ENCODE peak calls at places on chromosomes 4 and X, in five cellular contexts. One of them, this sample, is unnamed.

GRCh38 chr4:37908488-37909343 is 17.8 kb downstream of the TBC1D1 start:
- DNase-seq in AG10803: no peak
- DNase-seq in nephron progenitor cell: no peak
- DNase-seq in fibroblast of mammary gland: peak
- DNase-seq in astrocyte of the spinal cord: peak
- DNase-seq in this sample: no peak

GRCh38 chrX:118432799-118433198 is 62.8 kb upstream of the DOCK11 start:
- DNase-seq in AG10803: no peak
- DNase-seq in nephron progenitor cell: no peak
- DNase-seq in fibroblast of mammary gland: no peak
- DNase-seq in astrocyte of the spinal cord: no peak
- DNase-seq in this sample: no peak

GRCh38 chr4:168765726-168766125 is 244.3 kb downstream of the CBR4 start:
- DNase-seq in AG10803: peak
- DNase-seq in nephron progenitor cell: no peak
- DNase-seq in fibroblast of mammary gland: peak
- DNase-seq in astrocyte of the spinal cord: peak
- DNase-seq in this sample: no peak

GRCh38 chrX:2542826-2543551 is 42.2 kb upstream of the DHRSX start:
- DNase-seq in AG10803: no peak
- DNase-seq in nephron progenitor cell: no peak
- DNase-seq in fibroblast of mammary gland: no peak
- DNase-seq in astrocyte of the spinal cord: no peak
- DNase-seq in this sample: no peak

GRCh38 chr4:146520894-146521542 is 722 bp downstream of the SLC10A7 start:
- DNase-seq in AG10803: peak
- DNase-seq in nephron progenitor cell: peak
- DNase-seq in fibroblast of mammary gland: peak
- DNase-seq in astrocyte of the spinal cord: peak
- DNase-seq in this sample: no peak

GRCh38 chrX:150361070-150361776 is 1.9 kb upstream of the MAMLD1 start:
- DNase-seq in AG10803: no peak
- DNase-seq in nephron progenitor cell: peak
- DNase-seq in fibroblast of mammary gland: no peak
- DNase-seq in astrocyte of the spinal cord: no peak
- DNase-seq in this sample: no peak

GRCh38 chr4:41882622-41883347 is 52.4 kb upstream of the TMEM33 start:
- DNase-seq in AG10803: peak
- DNase-seq in nephron progenitor cell: peak
- DNase-seq in fibroblast of mammary gland: peak
- DNase-seq in astrocyte of the spinal cord: peak
- DNase-seq in this sample: peak

GRCh38 chrX:137432609-137433008 is 133.3 kb upstream of the ZIC3 start:
- DNase-seq in AG10803: no peak
- DNase-seq in nephron progenitor cell: peak
- DNase-seq in fibroblast of mammary gland: no peak
- DNase-seq in astrocyte of the spinal cord: peak
- DNase-seq in this sample: peak

GRCh38 chr4:15238720-15239119 is 189.1 kb upstream of the C1QTNF7 start:
- DNase-seq in AG10803: peak
- DNase-seq in nephron progenitor cell: peak
- DNase-seq in fibroblast of mammary gland: peak
- DNase-seq in astrocyte of the spinal cord: peak
- DNase-seq in this sample: no peak

GRCh38 chr4:42519803-42520417 is 122.6 kb downstream of the SHISA3 start:
- DNase-seq in AG10803: peak
- DNase-seq in nephron progenitor cell: peak
- DNase-seq in fibroblast of mammary gland: peak
- DNase-seq in astrocyte of the spinal cord: peak
- DNase-seq in this sample: peak

DNA sequence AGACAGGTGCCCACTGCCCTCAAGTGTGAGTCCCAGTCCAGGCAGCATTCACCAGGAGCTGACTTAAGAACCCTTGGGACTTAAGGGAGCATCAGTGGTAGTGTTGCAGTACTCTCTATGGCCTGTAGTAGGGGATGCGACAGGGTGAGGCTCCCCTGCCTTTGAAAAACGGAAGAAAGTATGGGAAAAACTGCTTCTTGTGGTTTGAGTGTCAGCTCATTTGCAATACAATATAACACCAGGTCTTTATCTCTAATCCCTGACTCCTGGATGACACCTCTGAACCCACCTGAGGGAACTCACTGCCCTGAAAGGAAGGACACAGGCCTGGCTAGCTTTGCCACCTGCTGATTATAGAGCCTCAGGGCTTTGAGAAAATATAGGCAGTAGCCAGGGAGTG is 176.0 kb downstream of the SMARCA1 start:
- DNase-seq in AG10803: no peak
- DNase-seq in nephron progenitor cell: no peak
- DNase-seq in fibroblast of mammary gland: no peak
- DNase-seq in astrocyte of the spinal cord: no peak
- DNase-seq in this sample: peak
- TF ChIP-seq CTCF in AG10803: peak
- TF ChIP-seq CTCF in nephron progenitor cell: peak
- TF ChIP-seq CTCF in fibroblast of mammary gland: no peak
- TF ChIP-seq CTCF in astrocyte of the spinal cord: peak
- TF ChIP-seq CTCF in this sample: peak

GRCh38 chr4:4392501-4393183 is 5.7 kb downstream of the NSG1 start:
- DNase-seq in AG10803: no peak
- DNase-seq in nephron progenitor cell: no peak
- DNase-seq in fibroblast of mammary gland: no peak
- DNase-seq in astrocyte of the spinal cord: no peak
- DNase-seq in this sample: no peak
- TF ChIP-seq CTCF in AG10803: no peak
- TF ChIP-seq CTCF in nephron progenitor cell: no peak
- TF ChIP-seq CTCF in fibroblast of mammary gland: no peak
- TF ChIP-seq CTCF in astrocyte of the spinal cord: no peak
- TF ChIP-seq CTCF in this sample: no peak

GRCh38 chr4:185849543-185850185 is 37.7 kb upstream of the SORBS2 start:
- DNase-seq in AG10803: peak
- DNase-seq in nephron progenitor cell: no peak
- DNase-seq in fibroblast of mammary gland: peak
- DNase-seq in astrocyte of the spinal cord: no peak
- DNase-seq in this sample: no peak
- TF ChIP-seq CTCF in AG10803: no peak
- TF ChIP-seq CTCF in nephron progenitor cell: no peak
- TF ChIP-seq CTCF in fibroblast of mammary gland: no peak
- TF ChIP-seq CTCF in astrocyte of the spinal cord: no peak
- TF ChIP-seq CTCF in this sample: no peak

DNA sequence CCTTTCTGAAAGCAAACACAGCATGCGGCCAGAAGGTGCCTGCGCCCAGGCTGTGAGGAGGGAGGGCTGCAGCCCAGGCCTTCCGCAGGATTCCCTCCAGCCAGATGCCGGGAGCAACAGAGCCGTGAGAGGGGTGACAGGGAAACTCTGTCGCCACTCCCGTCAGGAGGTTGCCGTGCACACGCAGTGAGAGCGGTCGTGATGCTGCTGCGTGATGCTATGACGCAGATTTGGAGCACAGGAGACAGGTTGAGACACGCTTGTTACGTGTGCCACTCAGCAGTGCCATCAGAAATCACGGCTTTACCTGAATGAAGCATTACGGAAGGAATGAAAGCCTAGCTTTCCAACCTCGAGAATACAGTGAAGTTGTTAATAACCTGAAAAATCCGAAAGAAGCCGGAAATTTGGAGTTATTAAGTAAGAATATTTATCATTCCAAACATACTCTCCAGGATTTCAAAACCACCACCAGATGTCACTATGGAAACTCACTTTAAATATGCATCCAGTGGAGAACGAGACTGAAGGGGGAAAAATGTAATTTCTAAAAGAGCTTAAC is 54.4 kb downstream of the FAT1 start:
- DNase-seq in AG10803: peak
- DNase-seq in nephron progenitor cell: no peak
- DNase-seq in fibroblast of mammary gland: peak
- DNase-seq in astrocyte of the spinal cord: peak
- DNase-seq in this sample: no peak
- TF ChIP-seq CTCF in AG10803: peak
- TF ChIP-seq CTCF in nephron progenitor cell: peak
- TF ChIP-seq CTCF in fibroblast of mammary gland: peak
- TF ChIP-seq CTCF in astrocyte of the spinal cord: peak
- TF ChIP-seq CTCF in this sample: no peak

DNA sequence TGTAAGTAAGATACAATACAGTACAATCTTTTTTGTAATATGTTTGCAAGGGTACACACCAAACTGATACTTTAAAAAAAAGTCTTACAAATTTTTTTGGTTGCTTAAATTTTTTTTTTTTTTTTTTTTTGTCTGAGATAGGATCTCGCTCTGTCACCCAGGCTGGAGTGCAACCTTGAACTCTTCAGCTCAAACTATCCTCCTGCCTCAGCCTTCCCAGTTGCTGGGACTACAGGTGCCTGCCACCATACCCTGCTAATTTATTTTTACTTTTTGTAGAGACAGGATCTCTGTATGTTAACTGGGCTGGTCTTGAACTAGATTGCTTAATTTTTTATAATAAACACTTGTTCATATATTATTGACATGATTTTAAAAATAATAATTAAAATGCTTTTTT is 41.1 kb upstream of the TAB3 start:
- DNase-seq in AG10803: no peak
- DNase-seq in nephron progenitor cell: no peak
- DNase-seq in fibroblast of mammary gland: no peak
- DNase-seq in astrocyte of the spinal cord: no peak
- DNase-seq in this sample: no peak
- TF ChIP-seq CTCF in AG10803: no peak
- TF ChIP-seq CTCF in nephron progenitor cell: no peak
- TF ChIP-seq CTCF in fibroblast of mammary gland: no peak
- TF ChIP-seq CTCF in astrocyte of the spinal cord: no peak
- TF ChIP-seq CTCF in this sample: no peak

This sample was measured in HL-60.